ENCODE peak calls at places on chromosomes 4 and X, in seven cellular contexts. W is CD4-positive, alpha-beta T cell; K is substantia nigra; U is T-helper 2 cell; Z is HTR-8/SVneo; R is activated T-helper 1 cell treated with anti-CD3 and anti-CD28 coated beads, Interleukin-2, amount 50 U/mL, for 16 hours; F is head of caudate nucleus. N is an unnamed sample.

GRCh38 chr4:157013656-157014055 is 42.1 kb upstream of the PDGFC start:
- DNase-seq in Z (no peak), K (no peak), U (no peak), R (no peak), W (no peak), F (no peak), N (no peak)

GRCh38 chrX:149512225-149512885 is 7.2 kb upstream of the IDS start:
- DNase-seq in U (peak), W (peak), Z (no peak), R (peak), F (peak), K (peak), N (no peak)

GRCh38 chrX:19094654-19095053 is 27.6 kb downstream of the ADGRG2 start:
- DNase-seq in F (no peak), W (no peak), U (no peak), Z (no peak), R (no peak), K (no peak), N (no peak)

GRCh38 chr4:98722000-98722399 is 63.6 kb upstream of the TSPAN5 start:
- DNase-seq in F (no peak), Z (no peak), U (no peak), K (no peak), R (no peak), W (no peak), N (no peak)

GRCh38 chr4:99847362-99847976 is 30.8 kb downstream of the DAPP1 start:
- DNase-seq in Z (no peak), U (no peak), W (no peak), K (no peak), F (no peak), R (no peak), N (no peak)

GRCh38 chr4:119394826-119395225 is 72.9 kb upstream of the FABP2 start:
- DNase-seq in U (no peak), Z (no peak), W (no peak), F (no peak), K (no peak), R (no peak), N (no peak)

GRCh38 chr4:110087116-110087708 is 111.2 kb downstream of the ELOVL6 start:
- DNase-seq in U (no peak), K (no peak), W (no peak), Z (peak), R (no peak), F (no peak), N (no peak)

GRCh38 chrX:82134378-82134777 is 932.5 kb downstream of the SH3BGRL start:
- DNase-seq in W (no peak), F (no peak), R (no peak), K (no peak), U (no peak), Z (no peak), N (no peak)

GRCh38 chr4:55851885-55852284 is 1.6 kb upstream of the EXOC1 start:
- DNase-seq in U (no peak), W (peak), R (no peak), Z (no peak), F (no peak), K (no peak), N (no peak)

GRCh38 chrX:13463608-13464007 is 105.8 kb upstream of the EGFL6 start:
- DNase-seq in Z (peak), K (no peak), R (no peak), W (no peak), F (no peak), U (no peak), N (no peak)

GRCh38 chr4:127049506-127049905 is 583.3 kb upstream of the INTU start:
- DNase-seq in K (no peak), Z (no peak), W (no peak), F (no peak), R (no peak), U (no peak), N (no peak)

GRCh38 chr4:25253072-25253447 is 19.2 kb downstream of the PI4K2B start:
- DNase-seq in F (no peak), U (no peak), R (no peak), W (no peak), Z (no peak), K (no peak), N (no peak)

GRCh38 chrX:32998776-32999175 is 212.6 kb downstream of the DMD start:
- DNase-seq in U (no peak), W (no peak), R (no peak), K (no peak), F (no peak), Z (no peak), N (no peak)

GRCh38 chr4:109266891-109267290 is 35.6 kb downstream of the COL25A1 start:
- DNase-seq in U (no peak), W (no peak), Z (no peak), F (no peak), R (no peak), K (no peak), N (no peak)

GRCh38 chr4:100075486-100076270 is 114.6 kb downstream of the DDIT4L start:
- DNase-seq in F (no peak), R (no peak), Z (no peak), U (no peak), W (no peak), K (no peak), N (no peak)

GRCh38 chr4:21113496-21114213 is 413.4 kb downstream of the PACRGL start:
- DNase-seq in F (no peak), Z (peak), K (no peak), U (no peak), W (no peak), R (no peak), N (no peak)